ENCODE peak calls at places on chromosomes 2 and 18, in five cellular contexts. One of them, this sample, is unnamed.

GRCh38 chr18:10660485-10660884 is 134.7 kb downstream of the NAPG start:
- DNase-seq in H1: no peak
- DNase-seq in H9: no peak
- DNase-seq in mesenchymal stem cell: no peak
- DNase-seq in trophoblast cell: no peak
- DNase-seq in this sample: no peak

GRCh38 chr2:235658371-235659174 is 164.7 kb downstream of the AGAP1 start:
- DNase-seq in H1: peak
- DNase-seq in H9: peak
- DNase-seq in mesenchymal stem cell: peak
- DNase-seq in trophoblast cell: no peak
- DNase-seq in this sample: no peak

GRCh38 chr18:6401687-6402086 is 13.0 kb downstream of the L3MBTL4 start:
- DNase-seq in H1: peak
- DNase-seq in H9: peak
- DNase-seq in mesenchymal stem cell: no peak
- DNase-seq in trophoblast cell: no peak
- DNase-seq in this sample: no peak

GRCh38 chr2:150466770-150467640 is 20.5 kb downstream of the RND3 start:
- DNase-seq in H1: no peak
- DNase-seq in H9: no peak
- DNase-seq in mesenchymal stem cell: peak
- DNase-seq in trophoblast cell: peak
- DNase-seq in this sample: no peak

GRCh38 chr2:53028746-53029423 is 738.7 kb upstream of the CHAC2 start:
- DNase-seq in H1: no peak
- DNase-seq in H9: no peak
- DNase-seq in mesenchymal stem cell: no peak
- DNase-seq in trophoblast cell: no peak
- DNase-seq in this sample: no peak

GRCh38 chr18:29002747-29003146 is 825.8 kb upstream of the CDH2 start:
- DNase-seq in H1: no peak
- DNase-seq in H9: no peak
- DNase-seq in mesenchymal stem cell: peak
- DNase-seq in trophoblast cell: no peak
- DNase-seq in this sample: no peak

GRCh38 chr2:915979-916378 is 34.7 kb upstream of the SNTG2 start:
- DNase-seq in H1: no peak
- DNase-seq in H9: no peak
- DNase-seq in mesenchymal stem cell: no peak
- DNase-seq in trophoblast cell: no peak
- DNase-seq in this sample: no peak

GRCh38 chr2:139790807-139791206 is 1010.6 kb upstream of the NXPH2 start:
- DNase-seq in H1: no peak
- DNase-seq in H9: no peak
- DNase-seq in mesenchymal stem cell: peak
- DNase-seq in trophoblast cell: peak
- DNase-seq in this sample: no peak

GRCh38 chr2:20702563-20702962 is 35.6 kb downstream of the GDF7 start:
- DNase-seq in H1: no peak
- DNase-seq in H9: no peak
- DNase-seq in mesenchymal stem cell: peak
- DNase-seq in trophoblast cell: no peak
- DNase-seq in this sample: no peak

GRCh38 chr18:33201509-33201926 is 239.0 kb downstream of the CCDC178 start:
- DNase-seq in H1: peak
- DNase-seq in H9: peak
- DNase-seq in mesenchymal stem cell: peak
- DNase-seq in trophoblast cell: peak
- DNase-seq in this sample: peak

GRCh38 chr2:206642075-206643025 is at the start of gene FAM237A:
- DNase-seq in H1: peak
- DNase-seq in H9: peak
- DNase-seq in mesenchymal stem cell: peak
- DNase-seq in trophoblast cell: peak
- DNase-seq in this sample: peak

GRCh38 chr2:184743096-184743495 is 144.8 kb downstream of the ZNF804A start:
- DNase-seq in H1: no peak
- DNase-seq in H9: no peak
- DNase-seq in mesenchymal stem cell: no peak
- DNase-seq in trophoblast cell: no peak
- DNase-seq in this sample: no peak

GRCh38 chr2:56130463-56131070 is 53.2 kb upstream of the CCDC85A start:
- DNase-seq in H1: no peak
- DNase-seq in H9: peak
- DNase-seq in mesenchymal stem cell: peak
- DNase-seq in trophoblast cell: peak
- DNase-seq in this sample: no peak

GRCh38 chr2:98514879-98515570 is 70.4 kb downstream of the INPP4A start:
- DNase-seq in H1: no peak
- DNase-seq in H9: no peak
- DNase-seq in mesenchymal stem cell: peak
- DNase-seq in trophoblast cell: no peak
- DNase-seq in this sample: no peak

GRCh38 chr18:78972930-78973331 is 6.7 kb upstream of the SALL3 start:
- DNase-seq in H1: no peak
- DNase-seq in H9: no peak
- DNase-seq in mesenchymal stem cell: no peak
- DNase-seq in trophoblast cell: no peak
- DNase-seq in this sample: no peak

GRCh38 chr2:102120261-102121259 is 22.0 kb upstream of the IL1R1 start:
- DNase-seq in H1: no peak
- DNase-seq in H9: no peak
- DNase-seq in mesenchymal stem cell: no peak
- DNase-seq in trophoblast cell: peak
- DNase-seq in this sample: no peak

GRCh38 chr2:18413794-18414396 is 146.6 kb downstream of the RDH14 start:
- DNase-seq in H1: no peak
- DNase-seq in H9: no peak
- DNase-seq in mesenchymal stem cell: peak
- DNase-seq in trophoblast cell: peak
- DNase-seq in this sample: no peak

GRCh38 chr2:217420868-217421267 is 561.0 kb upstream of the TNP1 start:
- DNase-seq in H1: no peak
- DNase-seq in H9: no peak
- DNase-seq in mesenchymal stem cell: no peak
- DNase-seq in trophoblast cell: no peak
- DNase-seq in this sample: no peak
- H4K91ac ChIP-seq in H1: no peak
- H4K91ac ChIP-seq in H9: no peak
- H4K91ac ChIP-seq in mesenchymal stem cell: no peak
- H4K91ac ChIP-seq in trophoblast cell: no peak
- H4K91ac ChIP-seq in this sample: no peak

GRCh38 chr2:204725693-204726092 is 180.4 kb downstream of the PARD3B start:
- DNase-seq in H1: no peak
- DNase-seq in H9: no peak
- DNase-seq in mesenchymal stem cell: no peak
- DNase-seq in trophoblast cell: no peak
- DNase-seq in this sample: no peak
- H2BK12ac ChIP-seq in H1: no peak
- H2BK12ac ChIP-seq in H9: no peak
- H2BK12ac ChIP-seq in mesenchymal stem cell: peak
- H2BK12ac ChIP-seq in trophoblast cell: no peak
- H2BK12ac ChIP-seq in this sample: no peak

GRCh38 chr2:136325844-136326291 is 207.9 kb upstream of the CXCR4 start:
- DNase-seq in H1: no peak
- DNase-seq in H9: no peak
- DNase-seq in mesenchymal stem cell: no peak
- DNase-seq in trophoblast cell: peak
- DNase-seq in this sample: no peak

GRCh38 chr2:136327162-136327852 is 209.4 kb upstream of the CXCR4 start:
- DNase-seq in H1: no peak
- DNase-seq in H9: no peak
- DNase-seq in mesenchymal stem cell: peak
- DNase-seq in trophoblast cell: peak
- DNase-seq in this sample: no peak

GRCh38 chr2:136332436-136333095 is 214.6 kb upstream of the CXCR4 start:
- DNase-seq in H1: no peak
- DNase-seq in H9: no peak
- DNase-seq in mesenchymal stem cell: no peak
- DNase-seq in trophoblast cell: no peak
- DNase-seq in this sample: no peak

GRCh38 chr2:136324966-136325365 is 207.0 kb upstream of the CXCR4 start:
- DNase-seq in H1: no peak
- DNase-seq in H9: no peak
- DNase-seq in mesenchymal stem cell: no peak
- DNase-seq in trophoblast cell: peak
- DNase-seq in this sample: no peak

GRCh38 chr2:136328396-136328795 is 210.4 kb upstream of the CXCR4 start:
- DNase-seq in H1: no peak
- DNase-seq in H9: no peak
- DNase-seq in mesenchymal stem cell: no peak
- DNase-seq in trophoblast cell: peak
- DNase-seq in this sample: no peak
- H2AFZ ChIP-seq in H1: peak
- H2AFZ ChIP-seq in H9: no peak
- H2AFZ ChIP-seq in mesenchymal stem cell: no peak
- H2AFZ ChIP-seq in trophoblast cell: no peak
- H2AFZ ChIP-seq in this sample: no peak

GRCh38 chr18:23201741-23202140 is 66.5 kb downstream of the CABLES1 start:
- DNase-seq in H1: no peak
- DNase-seq in H9: no peak
- DNase-seq in mesenchymal stem cell: no peak
- DNase-seq in trophoblast cell: no peak
- DNase-seq in this sample: no peak
- H4K91ac ChIP-seq in H1: no peak
- H4K91ac ChIP-seq in H9: no peak
- H4K91ac ChIP-seq in mesenchymal stem cell: no peak
- H4K91ac ChIP-seq in trophoblast cell: no peak
- H4K91ac ChIP-seq in this sample: no peak